ENCODE peak calls at places on chromosomes 12 and 14, in nine cellular contexts. E, I, G, N, T, Y, L, F and Z are unnamed samples.
A peak's percentile ranks its signal among the peaks of the same experiment; 100 is the strongest.

GRCh38 chr12:30909088-30909688 is 17.4 kb upstream of the TSPAN11 start:
- DNase-seq in N (no peak), G (no peak), L (no peak), Y (no peak), E (no peak), F (no peak), I (no peak), T (no peak), Z (no peak)

GRCh38 chr12:27790179-27790578 is 10.1 kb upstream of the MANSC4 start:
- DNase-seq in G (no peak), I (no peak), F (no peak), Y (no peak), E (no peak), N (no peak), T (no peak), L (no peak), Z (no peak)

GRCh38 chr12:12265571-12266388 is 1.1 kb downstream of the LRP6 start:
- DNase-seq in T (peak; percentile 27), L (no peak), G (peak; percentile 34), E (peak; percentile 50), F (no peak), Y (peak; percentile 54), I (no peak), N (peak; percentile 29), Z (peak; percentile 54)

GRCh38 chr14:51448831-51449665 is 202.7 kb upstream of the FRMD6 start:
- DNase-seq in T (peak; percentile 85), Y (peak; percentile 75), L (no peak), F (no peak), I (no peak), E (peak; percentile 97), N (no peak), G (no peak), Z (peak; percentile 88)

GRCh38 chr12:31234053-31234835 is 91.7 kb downstream of the SINHCAF start:
- DNase-seq in E (no peak), T (peak; percentile 61), F (no peak), N (no peak), I (no peak), Y (no peak), G (no peak), L (no peak), Z (no peak)

GRCh38 chr12:113333111-113333750 is 1.7 kb downstream of the SLC8B1 start:
- DNase-seq in T (peak; percentile 55), E (no peak), Y (no peak), G (no peak), L (no peak), I (no peak), N (no peak), F (no peak), Z (no peak)

GRCh38 chr14:51922624-51923023 is 62.2 kb downstream of the GNG2 start:
- DNase-seq in E (no peak), Y (peak; percentile 26), G (no peak), L (no peak), T (no peak), N (no peak), F (no peak), I (no peak), Z (no peak)

GRCh38 chr12:53478865-53479264 is 20.4 kb downstream of the MAP3K12 start:
- DNase-seq in I (no peak), N (no peak), L (no peak), Y (peak; percentile 58), F (no peak), G (no peak), T (no peak), E (no peak), Z (no peak)

GRCh38 chr12:2229661-2230539 is 177.1 kb downstream of the CACNA1C start:
- DNase-seq in F (no peak), L (no peak), T (no peak), I (no peak), G (no peak), N (no peak), Y (no peak), E (no peak), Z (no peak)

GRCh38 chr12:91854725-91855124 is 290.9 kb downstream of the BTG1 start:
- DNase-seq in E (peak; percentile 2), L (no peak), Y (peak; percentile 83), F (no peak), T (no peak), I (no peak), N (no peak), G (no peak), Z (no peak)

GRCh38 chr12:120228041-120228290 is 27.1 kb upstream of the RPLP0 start:
- DNase-seq in G (no peak), F (no peak), E (no peak), N (no peak), I (no peak), L (no peak), T (no peak), Y (no peak), Z (no peak)

GRCh38 chr14:60101801-60102200 is 10.1 kb downstream of the PCNX4 start:
- DNase-seq in L (no peak), G (no peak), T (no peak), I (no peak), Y (peak; percentile 37), N (no peak), F (no peak), E (peak; percentile 37), Z (no peak)

GRCh38 chr14:76942288-76942778 is 86.2 kb downstream of the IRF2BPL start:
- DNase-seq in N (no peak), L (no peak), Y (no peak), I (no peak), F (no peak), E (no peak), G (no peak), T (no peak), Z (no peak)

GRCh38 chr12:124543052-124543590 is 24.3 kb downstream of the NCOR2 start:
- DNase-seq in E (no peak), Y (peak; percentile 53), L (no peak), T (no peak), I (no peak), F (peak; percentile 25), N (no peak), G (peak; percentile 68), Z (peak; percentile 81)

GRCh38 chr14:77310041-77310440 is 10.6 kb downstream of the POMT2 start:
- DNase-seq in F (no peak), N (no peak), T (peak; percentile 39), E (no peak), Y (peak; percentile 41), I (no peak), L (no peak), G (no peak), Z (peak; percentile 26)

GRCh38 chr14:30993071-30993470 is 32.4 kb upstream of the AP4S1 start:
- DNase-seq in L (no peak), F (no peak), G (no peak), Y (no peak), I (no peak), E (no peak), T (no peak), N (no peak), Z (no peak)

GRCh38 chr14:21003788-21004346 is 4.8 kb downstream of the SLC39A2 start:
- DNase-seq in T (no peak), N (no peak), Y (no peak), L (no peak), G (no peak), F (no peak), E (no peak), I (no peak), Z (no peak)

GRCh38 chr12:18719922-18720321 is 17.9 kb downstream of the PLCZ1 start:
- DNase-seq in E (peak; percentile 32), L (no peak), I (no peak), T (no peak), G (no peak), Y (peak; percentile 9), F (no peak), N (no peak), Z (no peak)

GRCh38 chr12:108367436-108367835 is 28.3 kb upstream of the CMKLR1 start:
- DNase-seq in I (no peak), T (no peak), L (no peak), Y (no peak), N (no peak), E (peak; percentile 31), G (no peak), F (no peak), Z (no peak)

GRCh38 chr12:79555006-79555925 is 135.5 kb downstream of the PAWR start:
- DNase-seq in G (no peak), N (peak; percentile 49), E (peak; percentile 48), L (no peak), I (no peak), Y (peak; percentile 81), T (peak; percentile 24), F (no peak), Z (peak; percentile 20)

GRCh38 chr14:80388980-80389711 is 177.8 kb upstream of the DIO2 start:
- DNase-seq in L (peak; percentile 89), G (no peak), T (no peak), Y (peak; percentile 93), F (no peak), I (no peak), E (peak; percentile 95), N (no peak), Z (no peak)

GRCh38 chr12:57101892-57102695 is 9.1 kb downstream of the STAT6 start:
- DNase-seq in E (no peak), L (no peak), Y (no peak), F (no peak), N (peak; percentile 68), G (no peak), T (no peak), I (no peak), Z (peak; percentile 17)

GRCh38 chr12:131388164-131388795 is 322.6 kb upstream of the SFSWAP start:
- DNase-seq in Y (no peak), N (no peak), E (no peak), G (no peak), F (no peak), T (peak; percentile 17), L (no peak), I (no peak), Z (no peak)

GRCh38 chr12:104064842-104065441 is 611 bp downstream of the HCFC2 start:
- DNase-seq in I (no peak), N (no peak), F (no peak), G (peak; percentile 27), E (peak; percentile 28), Y (peak; percentile 24), T (peak; percentile 17), L (no peak), Z (peak; percentile 46)

GRCh38 chr14:44937547-44937946 is 24.2 kb downstream of the KLHL28 start:
- DNase-seq in T (no peak), N (no peak), L (no peak), F (no peak), G (no peak), Y (no peak), E (no peak), I (no peak), Z (no peak)

GRCh38 chr14:75578786-75579781 is 664 bp downstream of the FLVCR2 start:
- DNase-seq in F (no peak), T (peak; percentile 69), E (no peak), N (no peak), G (peak; percentile 39), I (no peak), Y (peak; percentile 70), L (no peak), Z (no peak)

GRCh38 chr12:56839489-56840442 is 76.6 kb downstream of the HSD17B6 start:
- DNase-seq in E (peak; percentile 53), N (peak; percentile 77), G (peak; percentile 48), I (no peak), L (no peak), T (peak; percentile 51), Y (peak; percentile 49), F (no peak), Z (peak; percentile 43)

GRCh38 chr14:21068521-21069387 is 1.4 kb upstream of the ARHGEF40 start:
- DNase-seq in E (peak; percentile 67), Y (peak; percentile 70), N (peak; percentile 79), T (peak; percentile 92), I (no peak), G (peak; percentile 78), F (peak; percentile 59), L (no peak), Z (peak; percentile 85)

GRCh38 chr12:86230516-86231146 is 25.6 kb downstream of the MGAT4C start:
- DNase-seq in F (no peak), G (no peak), L (no peak), I (no peak), E (peak; percentile 4), T (no peak), N (no peak), Y (peak; percentile 7), Z (no peak)

GRCh38 chr14:94123868-94124267 is 5.5 kb downstream of the IFI27L2 start:
- DNase-seq in F (no peak), I (no peak), E (no peak), G (no peak), T (no peak), Y (no peak), L (no peak), N (no peak), Z (no peak)